ENCODE peak calls at places on chromosome 2, in ten cellular contexts. One of them, this sample, is unnamed.
A peak's percentile ranks its signal among the peaks of the same experiment; 100 is the strongest.

GRCh38 chr2:197657562-197657961 is 17.8 kb downstream of the RFTN2 start:
- DNase-seq in mammary epithelial cell: no peak
- DNase-seq in HFF-Myc: no peak
- DNase-seq in OCI-LY7: no peak
- DNase-seq in lung: no peak
- DNase-seq in cardiac fibroblast: no peak
- DNase-seq in cardiac muscle cell: no peak
- DNase-seq in IMR-90: no peak
- DNase-seq in PC-9: no peak
- DNase-seq in bronchial epithelial cell: no peak
- DNase-seq in this sample: no peak

GRCh38 chr2:24971300-24971549 is 530 bp downstream of the DNAJC27 start:
- DNase-seq in mammary epithelial cell: no peak
- DNase-seq in HFF-Myc: no peak
- DNase-seq in OCI-LY7: no peak
- DNase-seq in lung: no peak
- DNase-seq in cardiac fibroblast: no peak
- DNase-seq in cardiac muscle cell: no peak
- DNase-seq in IMR-90: no peak
- DNase-seq in PC-9: no peak
- DNase-seq in bronchial epithelial cell: peak; percentile 5
- DNase-seq in this sample: no peak

GRCh38 chr2:63497561-63497960 is 90.7 kb downstream of the WDPCP start:
- DNase-seq in mammary epithelial cell: peak; percentile 2
- DNase-seq in HFF-Myc: no peak
- DNase-seq in OCI-LY7: no peak
- DNase-seq in lung: no peak
- DNase-seq in cardiac fibroblast: no peak
- DNase-seq in cardiac muscle cell: no peak
- DNase-seq in IMR-90: no peak
- DNase-seq in PC-9: no peak
- DNase-seq in bronchial epithelial cell: peak; percentile 65
- DNase-seq in this sample: no peak

GRCh38 chr2:208549546-208550158 is 143.1 kb downstream of the PTH2R start:
- DNase-seq in mammary epithelial cell: no peak
- DNase-seq in HFF-Myc: no peak
- DNase-seq in OCI-LY7: no peak
- DNase-seq in lung: no peak
- DNase-seq in cardiac fibroblast: no peak
- DNase-seq in cardiac muscle cell: no peak
- DNase-seq in IMR-90: no peak
- DNase-seq in PC-9: no peak
- DNase-seq in bronchial epithelial cell: peak; percentile 5
- DNase-seq in this sample: no peak

GRCh38 chr2:99624682-99625081 is 134.9 kb upstream of the REV1 start:
- DNase-seq in mammary epithelial cell: no peak
- DNase-seq in HFF-Myc: no peak
- DNase-seq in OCI-LY7: no peak
- DNase-seq in lung: no peak
- DNase-seq in cardiac fibroblast: no peak
- DNase-seq in cardiac muscle cell: no peak
- DNase-seq in IMR-90: no peak
- DNase-seq in PC-9: no peak
- DNase-seq in bronchial epithelial cell: no peak
- DNase-seq in this sample: no peak

GRCh38 chr2:216235462-216235861 is 126.3 kb downstream of the XRCC5 start:
- DNase-seq in mammary epithelial cell: no peak
- DNase-seq in HFF-Myc: no peak
- DNase-seq in OCI-LY7: no peak
- DNase-seq in lung: peak; percentile 23
- DNase-seq in cardiac fibroblast: no peak
- DNase-seq in cardiac muscle cell: no peak
- DNase-seq in IMR-90: no peak
- DNase-seq in PC-9: no peak
- DNase-seq in bronchial epithelial cell: no peak
- DNase-seq in this sample: no peak

GRCh38 chr2:213237787-213238186 is 46.5 kb upstream of the SPAG16 start:
- DNase-seq in mammary epithelial cell: no peak
- DNase-seq in HFF-Myc: no peak
- DNase-seq in OCI-LY7: no peak
- DNase-seq in lung: no peak
- DNase-seq in cardiac fibroblast: peak; percentile 18
- DNase-seq in cardiac muscle cell: no peak
- DNase-seq in IMR-90: no peak
- DNase-seq in PC-9: no peak
- DNase-seq in bronchial epithelial cell: no peak
- DNase-seq in this sample: no peak

GRCh38 chr2:45533771-45534170 is 77.3 kb downstream of the SRBD1 start:
- DNase-seq in mammary epithelial cell: no peak
- DNase-seq in HFF-Myc: peak; percentile 31
- DNase-seq in OCI-LY7: no peak
- DNase-seq in lung: no peak
- DNase-seq in cardiac fibroblast: no peak
- DNase-seq in cardiac muscle cell: no peak
- DNase-seq in IMR-90: peak; percentile 78
- DNase-seq in PC-9: no peak
- DNase-seq in bronchial epithelial cell: no peak
- DNase-seq in this sample: peak; percentile 19

GRCh38 chr2:3620834-3621233 is 25.9 kb downstream of the COLEC11 start:
- DNase-seq in mammary epithelial cell: peak; percentile 85
- DNase-seq in HFF-Myc: no peak
- DNase-seq in OCI-LY7: no peak
- DNase-seq in lung: no peak
- DNase-seq in cardiac fibroblast: peak; percentile 52
- DNase-seq in cardiac muscle cell: peak; percentile 56
- DNase-seq in IMR-90: peak; percentile 24
- DNase-seq in PC-9: no peak
- DNase-seq in bronchial epithelial cell: peak; percentile 90
- DNase-seq in this sample: no peak

GRCh38 chr2:223936862-223937326 is 8.2 kb downstream of the WDFY1 start:
- DNase-seq in mammary epithelial cell: no peak
- DNase-seq in HFF-Myc: no peak
- DNase-seq in OCI-LY7: no peak
- DNase-seq in lung: no peak
- DNase-seq in cardiac fibroblast: no peak
- DNase-seq in cardiac muscle cell: no peak
- DNase-seq in IMR-90: peak; percentile 38
- DNase-seq in PC-9: no peak
- DNase-seq in bronchial epithelial cell: no peak
- DNase-seq in this sample: peak; percentile 14

GRCh38 chr2:71240794-71241193 is 13.9 kb upstream of the PAIP2B start:
- DNase-seq in mammary epithelial cell: no peak
- DNase-seq in HFF-Myc: no peak
- DNase-seq in OCI-LY7: no peak
- DNase-seq in lung: no peak
- DNase-seq in cardiac fibroblast: no peak
- DNase-seq in cardiac muscle cell: no peak
- DNase-seq in IMR-90: no peak
- DNase-seq in PC-9: no peak
- DNase-seq in bronchial epithelial cell: no peak
- DNase-seq in this sample: peak; percentile 1

GRCh38 chr2:226671177-226671676 is 128.4 kb downstream of the IRS1 start:
- DNase-seq in mammary epithelial cell: no peak
- DNase-seq in HFF-Myc: no peak
- DNase-seq in OCI-LY7: no peak
- DNase-seq in lung: no peak
- DNase-seq in cardiac fibroblast: peak; percentile 24
- DNase-seq in cardiac muscle cell: no peak
- DNase-seq in IMR-90: no peak
- DNase-seq in PC-9: no peak
- DNase-seq in bronchial epithelial cell: peak; percentile 62
- DNase-seq in this sample: peak; percentile 55

GRCh38 chr2:197846789-197847188 is 42.4 kb downstream of the PLCL1 start:
- DNase-seq in mammary epithelial cell: no peak
- DNase-seq in HFF-Myc: no peak
- DNase-seq in OCI-LY7: no peak
- DNase-seq in lung: no peak
- DNase-seq in cardiac fibroblast: peak; percentile 24
- DNase-seq in cardiac muscle cell: peak; percentile 23
- DNase-seq in IMR-90: peak; percentile 73
- DNase-seq in PC-9: no peak
- DNase-seq in bronchial epithelial cell: no peak
- DNase-seq in this sample: no peak

GRCh38 chr2:224820283-224820991 is 104.3 kb upstream of the CCDC195 start:
- DNase-seq in mammary epithelial cell: no peak
- DNase-seq in HFF-Myc: no peak
- DNase-seq in OCI-LY7: no peak
- DNase-seq in lung: no peak
- DNase-seq in cardiac fibroblast: peak; percentile 31
- DNase-seq in cardiac muscle cell: no peak
- DNase-seq in IMR-90: peak; percentile 68
- DNase-seq in PC-9: no peak
- DNase-seq in bronchial epithelial cell: no peak
- DNase-seq in this sample: peak; percentile 17

DNA sequence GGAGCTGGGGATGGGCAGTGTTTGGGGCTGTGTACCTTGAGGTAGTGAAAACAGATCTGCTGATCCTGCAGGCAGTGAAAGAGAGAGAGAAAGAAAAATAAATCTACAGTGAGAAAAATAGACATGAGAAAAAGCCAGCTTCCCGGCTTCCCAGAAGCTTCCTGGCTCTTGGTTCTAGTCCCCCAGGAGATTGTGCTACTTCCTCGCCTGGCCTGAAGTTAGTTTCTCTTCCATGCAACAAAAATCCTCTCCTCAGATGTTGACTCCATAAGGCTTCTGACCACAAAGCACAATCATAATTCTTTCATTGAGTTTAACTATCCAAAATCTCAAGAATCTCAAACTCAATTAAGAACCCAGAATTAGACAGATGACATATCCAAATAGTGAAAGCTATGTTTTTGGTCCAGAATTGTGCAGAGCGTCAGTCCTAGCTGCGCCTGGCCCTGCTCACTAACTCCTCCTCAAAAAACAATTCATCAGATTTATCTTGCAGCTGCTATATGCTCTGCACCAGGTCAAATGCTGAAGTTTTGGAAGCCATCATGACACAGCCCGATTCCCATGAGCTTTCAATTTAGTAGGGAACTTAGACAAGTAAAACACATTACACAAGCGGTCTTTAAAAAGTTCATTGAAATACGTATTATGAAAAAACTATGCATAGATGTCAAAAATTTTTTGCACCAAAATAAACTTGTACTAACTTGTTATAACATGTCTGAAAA is 20.1 kb upstream of the NAB1 start:
- DNase-seq in mammary epithelial cell: no peak
- DNase-seq in HFF-Myc: no peak
- DNase-seq in OCI-LY7: no peak
- DNase-seq in lung: no peak
- DNase-seq in cardiac fibroblast: peak; percentile 36
- DNase-seq in cardiac muscle cell: no peak
- DNase-seq in IMR-90: no peak
- DNase-seq in PC-9: no peak
- DNase-seq in bronchial epithelial cell: no peak
- DNase-seq in this sample: no peak
- H3K4me3 ChIP-seq in mammary epithelial cell: no peak overlapping the region
- H3K4me3 ChIP-seq in HFF-Myc: no peak overlapping the region
- H3K4me3 ChIP-seq in OCI-LY7: no peak overlapping the region
- H3K4me3 ChIP-seq in lung: no peak overlapping the region
- H3K4me3 ChIP-seq in cardiac fibroblast: no peak overlapping the region
- H3K4me3 ChIP-seq in cardiac muscle cell: no peak overlapping the region
- H3K4me3 ChIP-seq in IMR-90: no peak overlapping the region
- H3K4me3 ChIP-seq in PC-9: no peak overlapping the region
- H3K4me3 ChIP-seq in bronchial epithelial cell: no peak overlapping the region
- H3K4me3 ChIP-seq in this sample: no peak overlapping the region

GRCh38 chr2:235674116-235674515 is 180.3 kb downstream of the AGAP1 start:
- DNase-seq in mammary epithelial cell: no peak
- DNase-seq in HFF-Myc: no peak
- DNase-seq in OCI-LY7: no peak
- DNase-seq in lung: no peak
- DNase-seq in cardiac fibroblast: no peak
- DNase-seq in cardiac muscle cell: no peak
- DNase-seq in IMR-90: no peak
- DNase-seq in PC-9: no peak
- DNase-seq in bronchial epithelial cell: peak; percentile 13
- DNase-seq in this sample: no peak
- TF ChIP-seq CTCF in mammary epithelial cell: no peak
- TF ChIP-seq CTCF in HFF-Myc: no peak
- TF ChIP-seq CTCF in OCI-LY7: no peak
- TF ChIP-seq CTCF in lung: no peak
- TF ChIP-seq CTCF in cardiac fibroblast: no peak
- TF ChIP-seq CTCF in cardiac muscle cell: no peak
- TF ChIP-seq CTCF in IMR-90: no peak
- TF ChIP-seq CTCF in PC-9: no peak
- TF ChIP-seq CTCF in bronchial epithelial cell: no peak
- TF ChIP-seq CTCF in this sample: no peak

GRCh38 chr2:68734176-68734575 is 435 bp upstream of the ARHGAP25 start:
- DNase-seq in mammary epithelial cell: no peak
- DNase-seq in HFF-Myc: no peak
- DNase-seq in OCI-LY7: no peak
- DNase-seq in lung: no peak
- DNase-seq in cardiac fibroblast: no peak
- DNase-seq in cardiac muscle cell: no peak
- DNase-seq in IMR-90: no peak
- DNase-seq in PC-9: no peak
- DNase-seq in bronchial epithelial cell: no peak
- DNase-seq in this sample: no peak

GRCh38 chr2:68733365-68733764 is 1.2 kb upstream of the ARHGAP25 start:
- DNase-seq in mammary epithelial cell: no peak
- DNase-seq in HFF-Myc: no peak
- DNase-seq in OCI-LY7: no peak
- DNase-seq in lung: no peak
- DNase-seq in cardiac fibroblast: no peak
- DNase-seq in cardiac muscle cell: no peak
- DNase-seq in IMR-90: no peak
- DNase-seq in PC-9: no peak
- DNase-seq in bronchial epithelial cell: no peak
- DNase-seq in this sample: no peak

GRCh38 chr2:68737717-68738116 is 3.1 kb downstream of the ARHGAP25 start:
- DNase-seq in mammary epithelial cell: no peak
- DNase-seq in HFF-Myc: no peak
- DNase-seq in OCI-LY7: peak; percentile 65
- DNase-seq in lung: no peak
- DNase-seq in cardiac fibroblast: no peak
- DNase-seq in cardiac muscle cell: peak; percentile 11
- DNase-seq in IMR-90: no peak
- DNase-seq in PC-9: no peak
- DNase-seq in bronchial epithelial cell: no peak
- DNase-seq in this sample: no peak

GRCh38 chr2:68734688-68735525 is at the start of gene ARHGAP25:
- DNase-seq in mammary epithelial cell: no peak
- DNase-seq in HFF-Myc: no peak
- DNase-seq in OCI-LY7: peak; percentile 85
- DNase-seq in lung: no peak
- DNase-seq in cardiac fibroblast: no peak
- DNase-seq in cardiac muscle cell: no peak
- DNase-seq in IMR-90: no peak
- DNase-seq in PC-9: no peak
- DNase-seq in bronchial epithelial cell: no peak
- DNase-seq in this sample: no peak

GRCh38 chr2:68736086-68736485 is 1.5 kb downstream of the ARHGAP25 start:
- DNase-seq in mammary epithelial cell: no peak
- DNase-seq in HFF-Myc: no peak
- DNase-seq in OCI-LY7: no peak
- DNase-seq in lung: no peak
- DNase-seq in cardiac fibroblast: no peak
- DNase-seq in cardiac muscle cell: no peak
- DNase-seq in IMR-90: no peak
- DNase-seq in PC-9: no peak
- DNase-seq in bronchial epithelial cell: no peak
- DNase-seq in this sample: no peak
- H3K4me3 ChIP-seq in mammary epithelial cell: no peak overlapping the region
- H3K4me3 ChIP-seq in HFF-Myc: no peak overlapping the region
- H3K4me3 ChIP-seq in OCI-LY7: peak overlapping the region; percentile 73
- H3K4me3 ChIP-seq in lung: no peak overlapping the region
- H3K4me3 ChIP-seq in cardiac fibroblast: no peak overlapping the region
- H3K4me3 ChIP-seq in cardiac muscle cell: no peak overlapping the region
- H3K4me3 ChIP-seq in IMR-90: no peak overlapping the region
- H3K4me3 ChIP-seq in PC-9: no peak overlapping the region
- H3K4me3 ChIP-seq in bronchial epithelial cell: no peak overlapping the region
- H3K4me3 ChIP-seq in this sample: no peak overlapping the region

GRCh38 chr2:148813603-148814065 is 61.4 kb upstream of the KIF5C start:
- DNase-seq in mammary epithelial cell: no peak
- DNase-seq in HFF-Myc: no peak
- DNase-seq in OCI-LY7: peak; percentile 52
- DNase-seq in lung: no peak
- DNase-seq in cardiac fibroblast: no peak
- DNase-seq in cardiac muscle cell: no peak
- DNase-seq in IMR-90: no peak
- DNase-seq in PC-9: no peak
- DNase-seq in bronchial epithelial cell: no peak
- DNase-seq in this sample: no peak
- TF ChIP-seq CTCF in mammary epithelial cell: no peak
- TF ChIP-seq CTCF in HFF-Myc: no peak
- TF ChIP-seq CTCF in OCI-LY7: peak; percentile 67
- TF ChIP-seq CTCF in lung: no peak
- TF ChIP-seq CTCF in cardiac fibroblast: no peak
- TF ChIP-seq CTCF in cardiac muscle cell: no peak
- TF ChIP-seq CTCF in IMR-90: no peak
- TF ChIP-seq CTCF in PC-9: no peak
- TF ChIP-seq CTCF in bronchial epithelial cell: no peak
- TF ChIP-seq CTCF in this sample: no peak